ENCODE peak calls at places on chromosomes 7 and 10, in five cellular contexts. M, K, S, C and L are unnamed samples.

GRCh38 chr7:107856806-107857540 is 34.0 kb upstream of the DLD start:
- DNase-seq in K (no peak), S (no peak), M (no peak), C (no peak), L (no peak)

GRCh38 chr7:126856691-126857291 is 395.9 kb downstream of the GRM8 start:
- DNase-seq in C (peak; percentile 8), S (no peak), K (no peak), M (peak; percentile 1), L (peak; percentile 12)

GRCh38 chr7:111235709-111236108 is 144.8 kb downstream of the LRRN3 start:
- DNase-seq in M (peak; percentile 21), C (no peak), S (no peak), K (no peak), L (no peak)

GRCh38 chr10:58661336-58661735 is 148.7 kb downstream of the BICC1 start:
- DNase-seq in S (no peak), C (no peak), K (no peak), M (no peak), L (no peak)

GRCh38 chr7:102415685-102416225 is 17.6 kb upstream of the ORAI2 start:
- DNase-seq in C (no peak), S (peak; percentile 70), K (no peak), M (peak; percentile 70), L (no peak)

GRCh38 chr10:49746626-49747302 is 15.4 kb downstream of the OGDHL start:
- DNase-seq in C (no peak), K (peak; percentile 80), M (no peak), S (no peak), L (no peak)

GRCh38 chr10:43700306-43700705 is 51.6 kb upstream of the ZNF32 start:
- DNase-seq in S (no peak), K (no peak), C (no peak), M (no peak), L (no peak)

GRCh38 chr10:17689137-17689536 is 45.2 kb downstream of the STAM start:
- DNase-seq in C (no peak), K (no peak), M (no peak), S (no peak), L (no peak)

GRCh38 chr10:30413996-30414576 is 19.9 kb upstream of the MAP3K8 start:
- DNase-seq in M (peak; percentile 43), K (no peak), C (peak; percentile 40), S (no peak), L (peak; percentile 74)

GRCh38 chr10:96334888-96335526 is 23.8 kb downstream of the OPALIN start:
- DNase-seq in S (no peak), K (no peak), C (peak; percentile 13), M (no peak), L (peak; percentile 54)

GRCh38 chr7:2196381-2197378 is 36.1 kb downstream of the MAD1L1 start:
- DNase-seq in C (no peak), M (no peak), K (peak; percentile 72), S (no peak), L (no peak)

GRCh38 chr10:113470372-113471240 is 82.2 kb upstream of the HABP2 start:
- DNase-seq in C (no peak), S (no peak), K (no peak), M (no peak), L (no peak)

GRCh38 chr7:5620459-5620881 is 161.0 kb downstream of the RNF216 start:
- DNase-seq in M (no peak), K (no peak), S (no peak), C (no peak), L (no peak)

GRCh38 chr10:79137826-79138225 is 69.1 kb downstream of the ZMIZ1 start:
- DNase-seq in S (peak; percentile 75), C (no peak), M (peak; percentile 68), K (no peak), L (no peak)

GRCh38 chr7:11951909-11952308 is 119.9 kb upstream of the THSD7A start:
- DNase-seq in K (no peak), C (no peak), S (no peak), M (no peak), L (no peak)

GRCh38 chr10:22420787-22421517 is 75.7 kb downstream of the SPAG6 start:
- DNase-seq in S (no peak), C (no peak), K (no peak), M (no peak), L (no peak)

GRCh38 chr10:29377333-29377961 is 88.6 kb downstream of the LYZL1 start:
- DNase-seq in C (peak; percentile 8), M (no peak), S (no peak), K (peak; percentile 37), L (peak; percentile 47)

GRCh38 chr10:79905322-79906314 is 43.3 kb downstream of the SFTPD start:
- DNase-seq in M (no peak), K (no peak), S (no peak), C (no peak), L (no peak)

GRCh38 chr7:1899201-1899600 is 229.1 kb downstream of the ELFN1 start:
- DNase-seq in C (no peak), M (no peak), S (no peak), K (no peak), L (no peak)

GRCh38 chr7:120259382-120259781 is 13.6 kb upstream of the KCND2 start:
- DNase-seq in S (no peak), M (no peak), K (no peak), C (no peak), L (no peak)

GRCh38 chr7:78225534-78225933 is 427.0 kb downstream of the PHTF2 start:
- DNase-seq in C (no peak), K (no peak), S (no peak), M (no peak), L (no peak)

GRCh38 chr10:33616921-33617320 is 282.5 kb upstream of the NRP1 start:
- DNase-seq in K (no peak), S (no peak), C (no peak), M (no peak), L (no peak)

GRCh38 chr10:1556496-1556895 is 180.8 kb downstream of the ADARB2 start:
- DNase-seq in C (no peak), M (no peak), S (no peak), K (no peak), L (no peak)